ENCODE peak calls at places on chromosomes 12 and 14, in seven cellular contexts. L, Y, U, V, G, T and B are unnamed samples.
A peak's percentile ranks its signal among the peaks of the same experiment; 100 is the strongest.

GRCh38 chr12:126093911-126094310 is 1028.7 kb downstream of the AACS start:
- DNase-seq in L (no peak), Y (no peak), U (no peak), V (no peak), G (no peak), T (peak; percentile 46), B (no peak)

GRCh38 chr14:55707365-55707804 is 127.4 kb downstream of the KTN1 start:
- DNase-seq in L (no peak), Y (no peak), U (peak; percentile 35), V (no peak), G (no peak), T (peak; percentile 60), B (peak; percentile 64)

GRCh38 chr14:45819107-45819506 is 566.1 kb upstream of the MIS18BP1 start:
- DNase-seq in L (no peak), Y (no peak), U (no peak), V (no peak), G (no peak), T (no peak), B (no peak)

GRCh38 chr12:110501378-110501721 is 561 bp downstream of the VPS29 start:
- DNase-seq in L (peak; percentile 72), Y (no peak), U (peak; percentile 24), V (no peak), G (peak; percentile 14), T (peak; percentile 73), B (peak; percentile 56)

GRCh38 chr14:64970776-64971451 is 1.2 kb downstream of the RAB15 start:
- DNase-seq in L (no peak), Y (no peak), U (no peak), V (no peak), G (no peak), T (peak; percentile 20), B (no peak)

GRCh38 chr12:47709277-47710048 is 3.6 kb upstream of the RPAP3 start:
- DNase-seq in L (no peak), Y (no peak), U (no peak), V (no peak), G (no peak), T (no peak), B (no peak)

GRCh38 chr12:31005944-31006361 is 67.7 kb upstream of the DDX11 start:
- DNase-seq in L (peak; percentile 63), Y (no peak), U (peak; percentile 8), V (no peak), G (no peak), T (peak; percentile 79), B (peak; percentile 86)

GRCh38 chr12:4450551-4451112 is 5.0 kb upstream of the FGF6 start:
- DNase-seq in L (no peak), Y (no peak), U (no peak), V (no peak), G (no peak), T (peak; percentile 3), B (no peak)

GRCh38 chr12:95623554-95624170 is 72.4 kb upstream of the USP44 start:
- DNase-seq in L (peak; percentile 82), Y (no peak), U (peak; percentile 83), V (peak; percentile 78), G (no peak), T (peak; percentile 82), B (peak; percentile 76)

DNA sequence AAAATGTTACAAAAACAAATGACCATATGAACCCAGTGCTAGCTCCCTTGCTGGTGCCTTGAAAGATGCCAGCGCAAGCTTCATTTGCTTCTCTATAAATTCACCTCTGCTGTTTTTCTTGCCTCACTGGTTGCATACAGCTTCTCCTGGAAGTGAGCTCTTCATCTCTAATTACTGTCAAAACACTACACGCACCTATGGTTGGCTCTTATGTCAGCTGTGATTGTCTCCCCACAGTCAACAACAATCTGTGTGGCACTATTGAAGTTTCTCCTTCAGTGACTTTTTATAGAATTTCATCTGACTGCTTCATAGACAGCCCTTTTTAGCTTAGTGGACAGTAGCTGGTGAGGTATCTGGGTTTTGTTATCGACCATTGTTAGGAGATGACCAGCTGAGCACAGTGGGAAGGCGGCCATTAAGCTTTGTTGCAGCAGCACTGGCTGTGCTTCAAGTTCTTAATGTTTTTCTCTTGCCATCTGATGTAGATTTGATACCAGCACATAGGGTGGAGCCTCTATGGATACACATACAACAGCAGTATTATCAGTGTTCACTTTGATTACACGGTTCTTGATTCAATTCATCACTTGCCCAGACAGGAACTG is 131.8 kb downstream of the KITLG start:
- DNase-seq in L (no peak), Y (no peak), U (no peak), V (no peak), G (no peak), T (no peak), B (no peak)
- H3K27ac ChIP-seq in L (no peak overlapping the region), Y (no peak overlapping the region), U (no peak overlapping the region), V (no peak overlapping the region), G (no peak overlapping the region), T (no peak overlapping the region), B (no peak overlapping the region)

GRCh38 chr14:73149753-73150152 is 13.4 kb downstream of the PSEN1 start:
- DNase-seq in L (no peak), Y (no peak), U (no peak), V (no peak), G (no peak), T (no peak), B (no peak)

GRCh38 chr14:73153272-73153671 is 17.0 kb downstream of the PSEN1 start:
- DNase-seq in L (no peak), Y (no peak), U (peak; percentile 63), V (no peak), G (no peak), T (peak; percentile 84), B (no peak)
- H3K27me3 ChIP-seq in L (no peaks in the 10 kb centered on the region), Y (no peaks in the 10 kb centered on the region), U (no peaks in the 10 kb centered on the region), V (no peaks in the 10 kb centered on the region), G (no peaks in the 10 kb centered on the region), T (no peaks in the 10 kb centered on the region), B (no peaks in the 10 kb centered on the region)

DNA sequence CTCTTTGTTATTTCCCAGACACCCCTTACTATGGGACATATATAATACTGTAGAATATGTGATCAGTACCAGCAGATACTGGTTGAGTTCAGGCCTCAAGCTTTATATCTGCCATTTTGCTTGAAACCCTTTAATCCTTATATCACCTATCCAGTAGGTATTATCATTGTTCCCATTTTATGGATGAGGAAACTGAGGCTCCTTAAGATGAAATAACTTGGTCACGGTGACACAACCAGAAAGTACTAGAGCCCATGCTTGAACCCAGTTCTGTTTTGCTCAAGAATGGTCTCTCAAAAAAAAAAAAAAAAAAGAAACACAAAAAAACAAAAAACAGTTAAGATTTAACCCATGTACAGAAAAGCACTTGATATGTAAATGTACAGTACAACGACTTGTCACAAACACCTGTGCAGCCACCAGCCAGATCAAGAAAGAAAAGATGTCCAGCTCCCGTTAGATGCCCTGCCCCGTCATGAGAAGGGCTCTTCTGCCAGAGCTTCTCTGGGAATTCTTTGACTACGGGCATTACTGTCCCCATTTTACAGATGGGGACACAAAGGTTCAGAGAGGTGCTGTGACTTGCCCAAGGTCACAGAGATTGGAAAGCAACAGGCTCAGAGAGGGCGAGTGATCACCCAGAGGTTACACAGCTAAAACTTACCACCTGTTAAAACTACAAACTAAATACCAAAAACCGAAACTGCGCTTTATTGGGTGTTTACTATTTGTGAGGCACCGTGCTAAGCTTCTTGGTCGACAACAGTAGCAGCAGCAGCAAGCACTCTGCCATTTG is 669 bp upstream of the WSCD2 start:
- DNase-seq in L (no peak), Y (no peak), U (no peak), V (no peak), G (no peak), T (no peak), B (no peak)
- H3K4me3 ChIP-seq in L (peak overlapping the region; percentile 55), Y (no peak overlapping the region), U (no peak overlapping the region), V (no peak overlapping the region), G (peak overlapping the region; percentile 62), T (no peak overlapping the region), B (no peak overlapping the region)

DNA sequence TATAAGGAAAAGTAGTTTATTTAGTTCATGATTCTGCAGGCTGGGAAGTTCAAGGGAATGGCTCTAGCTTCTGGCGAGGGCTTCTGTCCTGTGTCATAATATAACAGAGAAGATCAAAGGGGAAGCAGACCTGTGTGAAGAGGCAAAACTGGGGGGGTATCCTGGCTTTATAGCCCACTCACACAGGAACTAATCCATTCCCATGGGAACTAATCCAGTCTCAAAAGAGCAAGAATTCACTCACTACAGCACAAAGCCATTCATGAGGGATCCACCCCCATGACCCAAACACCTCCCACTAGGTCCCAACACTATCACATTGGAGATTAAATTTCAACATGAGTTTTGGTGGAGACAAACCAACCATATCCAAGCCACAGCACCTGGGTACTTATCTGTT is 6.9 kb downstream of the ALDH6A1 start:
- DNase-seq in L (no peak), Y (no peak), U (no peak), V (no peak), G (no peak), T (no peak), B (no peak)
- H3K27ac ChIP-seq in L (no peak overlapping the region), Y (no peak overlapping the region), U (no peak overlapping the region), V (no peak overlapping the region), G (no peak overlapping the region), T (no peak overlapping the region), B (no peak overlapping the region)